ENCODE peak calls at places on chromosome 21, in seven cellular contexts. M is OCI-LY7, L is D341Med, W is fibroblast of pulmonary artery, S is endothelial cell, E is endothelial cell of umbilical vein, Q is head of caudate nucleus. H is an unnamed sample.

GRCh38 chr21:34936299-34936698 is 112.8 kb downstream of the RUNX1 start:
- DNase-seq in E (no peak), W (no peak), S (no peak), L (no peak), M (peak; percentile 10), Q (no peak), H (no peak)

GRCh38 chr21:21818898-21819297 is 820.7 kb downstream of the NCAM2 start:
- DNase-seq in L (peak; percentile 55), M (no peak), W (no peak), S (no peak), Q (no peak), E (no peak), H (no peak)

GRCh38 chr21:30320215-30320614 is at the start of gene KRTAP26-1:
- DNase-seq in M (no peak), E (no peak), W (no peak), S (no peak), L (no peak), Q (no peak), H (no peak)

GRCh38 chr21:22278366-22278765 is 1280.2 kb downstream of the NCAM2 start:
- DNase-seq in M (no peak), E (no peak), L (no peak), Q (no peak), S (no peak), W (no peak), H (no peak)

GRCh38 chr21:40548134-40548533 is 298.8 kb downstream of the DSCAM start:
- DNase-seq in S (no peak), L (peak; percentile 65), Q (no peak), M (no peak), E (no peak), W (no peak), H (no peak)

GRCh38 chr21:44510508-44511218 is 29.3 kb downstream of the KRTAP10-1 start:
- DNase-seq in E (peak; percentile 33), Q (peak; percentile 62), W (peak; percentile 39), L (peak; percentile 90), S (peak; percentile 86), M (peak; percentile 66), H (peak; percentile 76)

GRCh38 chr21:42530167-42530518 is 16.5 kb downstream of the SLC37A1 start:
- DNase-seq in E (no peak), M (peak; percentile 13), W (no peak), L (no peak), S (no peak), Q (peak; percentile 57), H (no peak)

GRCh38 chr21:36325373-36326010 is 5.5 kb downstream of the MORC3 start:
- DNase-seq in L (no peak), S (no peak), Q (no peak), W (no peak), M (no peak), E (no peak), H (no peak)

GRCh38 chr21:29144736-29145353 is 14.4 kb downstream of the MAP3K7CL start:
- DNase-seq in Q (no peak), E (no peak), S (no peak), M (no peak), L (no peak), W (no peak), H (no peak)

GRCh38 chr21:33011462-33011861 is 14.3 kb upstream of the OLIG2 start:
- DNase-seq in L (no peak), E (no peak), S (no peak), Q (no peak), M (no peak), W (peak; percentile 48), H (no peak)

GRCh38 chr21:31952828-31953227 is 80.0 kb downstream of the HUNK start:
- DNase-seq in Q (no peak), E (no peak), M (no peak), L (no peak), S (no peak), W (no peak), H (no peak)

GRCh38 chr21:29187939-29188338 is 57.5 kb downstream of the MAP3K7CL start:
- DNase-seq in L (no peak), E (peak; percentile 96), S (no peak), M (no peak), Q (peak; percentile 39), W (peak; percentile 94), H (no peak)

GRCh38 chr21:46008893-46009635 is 27.5 kb downstream of the COL6A1 start:
- DNase-seq in S (no peak), E (no peak), L (no peak), M (no peak), W (no peak), Q (no peak), H (no peak)

GRCh38 chr21:33865996-33866575 is 49.5 kb downstream of the ATP5PO start:
- DNase-seq in Q (no peak), L (no peak), E (no peak), M (no peak), S (no peak), W (no peak), H (no peak)

GRCh38 chr21:41604583-41605041 is 96.7 kb upstream of the TMPRSS2 start:
- DNase-seq in S (no peak), L (no peak), M (no peak), E (no peak), Q (no peak), W (no peak), H (no peak)

GRCh38 chr21:15301014-15301413 is 236.2 kb upstream of the NRIP1 start:
- DNase-seq in S (no peak), L (no peak), W (no peak), E (no peak), M (peak; percentile 51), Q (no peak), H (no peak)

GRCh38 chr21:43687566-43688395 is 28.4 kb downstream of the RRP1B start:
- DNase-seq in W (no peak), E (no peak), S (no peak), Q (no peak), M (no peak), L (no peak), H (peak; percentile 19)

GRCh38 chr21:40947713-40948112 is 100.8 kb upstream of the DSCAM start:
- DNase-seq in Q (no peak), M (no peak), W (no peak), L (no peak), E (no peak), S (no peak), H (no peak)

GRCh38 chr21:44872266-44872567 is 1.3 kb downstream of the PTTG1IP start:
- DNase-seq in W (no peak), M (peak; percentile 19), S (no peak), E (no peak), L (no peak), Q (no peak), H (no peak)

GRCh38 chr21:33384851-33385331 is 18.3 kb upstream of the IFNGR2 start:
- DNase-seq in E (no peak), W (no peak), Q (no peak), S (no peak), M (peak; percentile 28), L (no peak), H (no peak)

GRCh38 chr21:38847556-38847955 is 41.8 kb downstream of the ETS2 start:
- DNase-seq in W (no peak), E (no peak), M (no peak), S (no peak), L (no peak), Q (no peak), H (no peak)

GRCh38 chr21:33350676-33351075 is 25.9 kb downstream of the IFNAR1 start:
- DNase-seq in Q (no peak), E (no peak), M (no peak), S (no peak), L (no peak), W (no peak), H (no peak)

GRCh38 chr21:42460391-42461184 is 35.4 kb downstream of the RSPH1 start:
- DNase-seq in M (peak; percentile 95), S (no peak), Q (no peak), L (no peak), E (no peak), W (no peak), H (peak; percentile 71)

GRCh38 chr21:44418108-44418875 is 37.0 kb upstream of the LRRC3 start:
- DNase-seq in E (no peak), W (no peak), M (no peak), Q (no peak), S (no peak), L (no peak), H (no peak)

GRCh38 chr21:31293986-31294385 is 50.1 kb downstream of the TIAM1 start:
- DNase-seq in S (no peak), L (no peak), Q (peak; percentile 24), M (no peak), W (peak; percentile 95), E (peak; percentile 13), H (no peak)

GRCh38 chr21:14918542-14918941 is 146.3 kb downstream of the NRIP1 start:
- DNase-seq in W (peak; percentile 19), Q (no peak), S (no peak), L (no peak), M (no peak), E (no peak), H (no peak)

GRCh38 chr21:15894596-15894995 is 164.8 kb downstream of the USP25 start:
- DNase-seq in Q (no peak), S (no peak), M (no peak), W (peak; percentile 51), E (peak; percentile 36), L (no peak), H (no peak)

GRCh38 chr21:33861125-33861524 is 54.5 kb downstream of the ATP5PO start:
- DNase-seq in S (no peak), L (peak; percentile 65), W (no peak), M (no peak), E (no peak), Q (no peak), H (no peak)

GRCh38 chr21:40620386-40621145 is 226.4 kb downstream of the DSCAM start:
- DNase-seq in L (no peak), E (no peak), S (no peak), W (no peak), M (no peak), Q (no peak), H (no peak)

GRCh38 chr21:34530264-34530663 is 18.3 kb upstream of the KCNE1 start:
- DNase-seq in L (no peak), Q (no peak), M (no peak), E (no peak), W (peak; percentile 49), S (no peak), H (no peak)

GRCh38 chr21:37700641-37701202 is 215.5 kb downstream of the KCNJ6 start:
- DNase-seq in S (peak; percentile 58), L (peak; percentile 66), W (peak; percentile 89), Q (no peak), E (peak; percentile 56), M (peak; percentile 90), H (no peak)

GRCh38 chr21:44304846-44305245 is 5.0 kb downstream of the PFKL start:
- DNase-seq in Q (peak; percentile 76), M (peak; percentile 72), L (peak; percentile 85), W (peak; percentile 55), E (peak; percentile 53), S (peak; percentile 60), H (peak; percentile 46)

GRCh38 chr21:36913247-36914169 is 53.0 kb downstream of the HLCS start:
- DNase-seq in M (no peak), L (no peak), W (no peak), Q (no peak), S (no peak), E (no peak), H (no peak)

H was measured in memory B cell.